ENCODE peak calls at places on chromosomes 1 and 21, in six cellular contexts. One of them, this sample, is unnamed.

GRCh38 chr1:112514901-112515300 is 6.1 kb downstream of the WNT2B start:
- DNase-seq in K562: no peak
- DNase-seq in H1: no peak
- DNase-seq in endothelial cell of umbilical vein: no peak
- DNase-seq in HepG2: no peak
- DNase-seq in WTC11: no peak
- DNase-seq in this sample: no peak

GRCh38 chr1:108609483-108610066 is 49.7 kb downstream of the EEIG2 start:
- DNase-seq in endothelial cell of umbilical vein: no peak
- DNase-seq in H1: no peak
- DNase-seq in WTC11: no peak
- DNase-seq in K562: no peak
- DNase-seq in HepG2: no peak
- DNase-seq in this sample: no peak

GRCh38 chr1:31413405-31414005 is 492 bp downstream of the SERINC2 start:
- DNase-seq in HepG2: no peak
- DNase-seq in H1: no peak
- DNase-seq in K562: peak; percentile 63
- DNase-seq in WTC11: peak; percentile 55
- DNase-seq in endothelial cell of umbilical vein: peak; percentile 44
- DNase-seq in this sample: peak; percentile 25

GRCh38 chr1:226121049-226121586 is 58.6 kb downstream of the H3-3A start:
- DNase-seq in WTC11: no peak
- DNase-seq in HepG2: no peak
- DNase-seq in K562: no peak
- DNase-seq in endothelial cell of umbilical vein: no peak
- DNase-seq in H1: no peak
- DNase-seq in this sample: no peak

GRCh38 chr1:150621497-150622113 is 7.8 kb downstream of the ENSA start:
- DNase-seq in H1: no peak
- DNase-seq in WTC11: peak; percentile 37
- DNase-seq in K562: peak; percentile 31
- DNase-seq in HepG2: peak; percentile 48
- DNase-seq in endothelial cell of umbilical vein: peak; percentile 73
- DNase-seq in this sample: peak; percentile 64

GRCh38 chr1:24966724-24967346 is 36.8 kb upstream of the RUNX3 start:
- DNase-seq in K562: peak; percentile 57
- DNase-seq in H1: no peak
- DNase-seq in endothelial cell of umbilical vein: no peak
- DNase-seq in HepG2: no peak
- DNase-seq in WTC11: no peak
- DNase-seq in this sample: peak; percentile 53

GRCh38 chr1:145788580-145788979 is 35.3 kb downstream of the RNF115 start:
- DNase-seq in H1: no peak
- DNase-seq in endothelial cell of umbilical vein: no peak
- DNase-seq in K562: no peak
- DNase-seq in HepG2: no peak
- DNase-seq in WTC11: no peak
- DNase-seq in this sample: no peak

GRCh38 chr1:194517567-194517966 is 1331.2 kb upstream of the B3GALT2 start:
- DNase-seq in HepG2: no peak
- DNase-seq in H1: no peak
- DNase-seq in WTC11: no peak
- DNase-seq in endothelial cell of umbilical vein: no peak
- DNase-seq in K562: no peak
- DNase-seq in this sample: no peak

GRCh38 chr1:166166400-166166699 is 451 bp downstream of the FAM78B start:
- DNase-seq in H1: no peak
- DNase-seq in endothelial cell of umbilical vein: no peak
- DNase-seq in HepG2: no peak
- DNase-seq in K562: no peak
- DNase-seq in WTC11: no peak
- DNase-seq in this sample: no peak

GRCh38 chr21:43645414-43645891 is 13.8 kb downstream of the HSF2BP start:
- DNase-seq in H1: no peak
- DNase-seq in endothelial cell of umbilical vein: peak; percentile 84
- DNase-seq in HepG2: peak; percentile 58
- DNase-seq in WTC11: peak; percentile 23
- DNase-seq in K562: no peak
- DNase-seq in this sample: peak; percentile 53

GRCh38 chr21:34668803-34669148 is at the start of gene CLIC6:
- DNase-seq in WTC11: peak; percentile 63
- DNase-seq in K562: no peak
- DNase-seq in HepG2: no peak
- DNase-seq in endothelial cell of umbilical vein: no peak
- DNase-seq in H1: no peak
- DNase-seq in this sample: no peak

GRCh38 chr1:173867753-173868265 is at the start of gene GAS5:
- DNase-seq in endothelial cell of umbilical vein: peak; percentile 99
- DNase-seq in HepG2: peak; percentile 99
- DNase-seq in K562: peak; percentile 91
- DNase-seq in H1: peak; percentile 100
- DNase-seq in WTC11: peak; percentile 100
- DNase-seq in this sample: peak; percentile 89

GRCh38 chr1:20710450-20711284 is 7.1 kb downstream of the KIF17 start:
- DNase-seq in endothelial cell of umbilical vein: no peak
- DNase-seq in HepG2: no peak
- DNase-seq in K562: no peak
- DNase-seq in H1: no peak
- DNase-seq in WTC11: no peak
- DNase-seq in this sample: no peak

GRCh38 chr1:205355054-205355453 is 1.7 kb downstream of the KLHDC8A start:
- DNase-seq in H1: no peak
- DNase-seq in endothelial cell of umbilical vein: no peak
- DNase-seq in WTC11: no peak
- DNase-seq in HepG2: no peak
- DNase-seq in K562: no peak
- DNase-seq in this sample: peak; percentile 51

GRCh38 chr1:226569879-226570547 is 21.4 kb downstream of the STUM start:
- DNase-seq in endothelial cell of umbilical vein: no peak
- DNase-seq in WTC11: peak; percentile 77
- DNase-seq in K562: peak; percentile 80
- DNase-seq in HepG2: peak; percentile 16
- DNase-seq in H1: no peak
- DNase-seq in this sample: peak; percentile 31

GRCh38 chr1:78004719-78005346 is at the start of gene DNAJB4:
- DNase-seq in WTC11: no peak
- DNase-seq in HepG2: peak; percentile 95
- DNase-seq in H1: no peak
- DNase-seq in K562: peak; percentile 66
- DNase-seq in endothelial cell of umbilical vein: peak; percentile 98
- DNase-seq in this sample: peak; percentile 95

GRCh38 chr1:236748471-236748870 is 46.6 kb upstream of the MTR start:
- DNase-seq in HepG2: no peak
- DNase-seq in WTC11: no peak
- DNase-seq in K562: no peak
- DNase-seq in H1: no peak
- DNase-seq in endothelial cell of umbilical vein: no peak
- DNase-seq in this sample: peak; percentile 29

GRCh38 chr1:37989381-37989930 is 366 bp downstream of the SF3A3 start:
- DNase-seq in K562: peak; percentile 72
- DNase-seq in endothelial cell of umbilical vein: no peak
- DNase-seq in HepG2: no peak
- DNase-seq in H1: no peak
- DNase-seq in WTC11: no peak
- DNase-seq in this sample: no peak

GRCh38 chr1:9595156-9595967 is 6.7 kb downstream of the TMEM201 start:
- DNase-seq in WTC11: no peak
- DNase-seq in endothelial cell of umbilical vein: no peak
- DNase-seq in H1: no peak
- DNase-seq in HepG2: no peak
- DNase-seq in K562: no peak
- DNase-seq in this sample: no peak

GRCh38 chr1:22618056-22618455 is 18.4 kb upstream of the C1QA start:
- DNase-seq in WTC11: no peak
- DNase-seq in H1: no peak
- DNase-seq in HepG2: no peak
- DNase-seq in endothelial cell of umbilical vein: no peak
- DNase-seq in K562: no peak
- DNase-seq in this sample: no peak

GRCh38 chr1:201896951-201897391 is 8.3 kb downstream of the SHISA4 start:
- DNase-seq in HepG2: no peak
- DNase-seq in endothelial cell of umbilical vein: no peak
- DNase-seq in K562: no peak
- DNase-seq in H1: no peak
- DNase-seq in WTC11: no peak
- DNase-seq in this sample: peak; percentile 48

GRCh38 chr21:46492851-46493250 is 34.2 kb downstream of the DIP2A start:
- DNase-seq in K562: no peak
- DNase-seq in WTC11: no peak
- DNase-seq in H1: no peak
- DNase-seq in HepG2: no peak
- DNase-seq in endothelial cell of umbilical vein: no peak
- DNase-seq in this sample: no peak
- TF ChIP-seq JUN in K562: no peak
- TF ChIP-seq JUN in WTC11: no peak
- TF ChIP-seq JUN in H1: no peak
- TF ChIP-seq JUN in HepG2: no peak
- TF ChIP-seq JUN in endothelial cell of umbilical vein: no peak
- TF ChIP-seq JUN in this sample: no peak

GRCh38 chr1:30253807-30254440 is 469.5 kb downstream of the MATN1 start:
- DNase-seq in WTC11: peak; percentile 33
- DNase-seq in K562: no peak
- DNase-seq in endothelial cell of umbilical vein: no peak
- DNase-seq in HepG2: no peak
- DNase-seq in H1: no peak
- DNase-seq in this sample: no peak

GRCh38 chr1:30250338-30251022 is 472.9 kb downstream of the MATN1 start:
- DNase-seq in endothelial cell of umbilical vein: no peak
- DNase-seq in WTC11: no peak
- DNase-seq in K562: no peak
- DNase-seq in H1: no peak
- DNase-seq in HepG2: no peak
- DNase-seq in this sample: no peak

GRCh38 chr1:30255111-30255510 is 468.3 kb downstream of the MATN1 start:
- DNase-seq in endothelial cell of umbilical vein: no peak
- DNase-seq in K562: no peak
- DNase-seq in H1: no peak
- DNase-seq in HepG2: no peak
- DNase-seq in WTC11: no peak
- DNase-seq in this sample: no peak

GRCh38 chr1:30251451-30251850 is 471.9 kb downstream of the MATN1 start:
- DNase-seq in K562: no peak
- DNase-seq in WTC11: no peak
- DNase-seq in H1: no peak
- DNase-seq in HepG2: no peak
- DNase-seq in endothelial cell of umbilical vein: no peak
- DNase-seq in this sample: no peak

DNA sequence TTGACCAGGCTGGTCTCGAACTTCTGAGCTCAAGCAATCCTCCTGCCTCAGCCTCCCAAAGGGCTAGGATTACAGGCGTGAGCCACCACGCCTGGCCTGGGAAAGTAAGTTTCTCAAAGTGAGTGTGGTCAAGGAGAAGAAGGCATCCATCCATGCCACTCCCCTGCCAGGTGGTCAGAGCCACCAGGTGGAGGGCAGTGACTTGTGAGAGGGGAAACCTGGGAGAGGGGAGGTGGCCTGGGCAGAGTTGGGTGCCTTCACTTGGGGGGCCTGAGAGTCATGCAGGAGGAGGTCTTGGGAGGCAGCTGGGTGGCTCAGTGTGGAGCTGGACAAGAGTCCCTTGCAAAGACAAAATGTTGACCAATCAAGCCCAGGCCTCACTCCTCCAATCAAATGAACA is 470.0 kb downstream of the MATN1 start:
- DNase-seq in endothelial cell of umbilical vein: no peak
- DNase-seq in H1: no peak
- DNase-seq in K562: no peak
- DNase-seq in HepG2: no peak
- DNase-seq in WTC11: no peak
- DNase-seq in this sample: no peak
- TF ChIP-seq JUN in endothelial cell of umbilical vein: no peak
- TF ChIP-seq JUN in H1: no peak
- TF ChIP-seq JUN in K562: no peak
- TF ChIP-seq JUN in HepG2: no peak
- TF ChIP-seq JUN in WTC11: no peak
- TF ChIP-seq JUN in this sample: no peak

GRCh38 chr1:158328424-158328823 is 2.9 kb downstream of the CD1B start:
- DNase-seq in H1: no peak
- DNase-seq in HepG2: no peak
- DNase-seq in endothelial cell of umbilical vein: no peak
- DNase-seq in WTC11: no peak
- DNase-seq in K562: no peak
- DNase-seq in this sample: no peak

GRCh38 chr1:158329300-158329699 is 2.0 kb downstream of the CD1B start:
- DNase-seq in endothelial cell of umbilical vein: no peak
- DNase-seq in K562: no peak
- DNase-seq in H1: no peak
- DNase-seq in HepG2: no peak
- DNase-seq in WTC11: no peak
- DNase-seq in this sample: no peak

GRCh38 chr1:158331431-158331830 is at the start of gene CD1B:
- DNase-seq in H1: no peak
- DNase-seq in K562: no peak
- DNase-seq in HepG2: no peak
- DNase-seq in WTC11: no peak
- DNase-seq in endothelial cell of umbilical vein: no peak
- DNase-seq in this sample: no peak

GRCh38 chr1:158330390-158330789 is 941 bp downstream of the CD1B start:
- DNase-seq in H1: no peak
- DNase-seq in K562: no peak
- DNase-seq in HepG2: no peak
- DNase-seq in WTC11: no peak
- DNase-seq in endothelial cell of umbilical vein: no peak
- DNase-seq in this sample: no peak

GRCh38 chr1:158329807-158330206 is 1.5 kb downstream of the CD1B start:
- DNase-seq in WTC11: peak; percentile 19
- DNase-seq in K562: no peak
- DNase-seq in H1: no peak
- DNase-seq in endothelial cell of umbilical vein: no peak
- DNase-seq in HepG2: no peak
- DNase-seq in this sample: peak; percentile 4
- TF ChIP-seq JUN in WTC11: no peak
- TF ChIP-seq JUN in K562: no peak
- TF ChIP-seq JUN in H1: no peak
- TF ChIP-seq JUN in endothelial cell of umbilical vein: no peak
- TF ChIP-seq JUN in HepG2: no peak
- TF ChIP-seq JUN in this sample: no peak

GRCh38 chr1:214216031-214216430 is 64.9 kb upstream of the SMYD2 start:
- DNase-seq in WTC11: no peak
- DNase-seq in K562: no peak
- DNase-seq in HepG2: no peak
- DNase-seq in endothelial cell of umbilical vein: no peak
- DNase-seq in H1: no peak
- DNase-seq in this sample: no peak

GRCh38 chr1:214216779-214217178 is 64.2 kb upstream of the SMYD2 start:
- DNase-seq in endothelial cell of umbilical vein: no peak
- DNase-seq in K562: no peak
- DNase-seq in HepG2: peak; percentile 16
- DNase-seq in WTC11: no peak
- DNase-seq in H1: no peak
- DNase-seq in this sample: peak; percentile 35

GRCh38 chr1:214215583-214215982 is 65.4 kb upstream of the SMYD2 start:
- DNase-seq in H1: no peak
- DNase-seq in K562: no peak
- DNase-seq in WTC11: no peak
- DNase-seq in endothelial cell of umbilical vein: no peak
- DNase-seq in HepG2: no peak
- DNase-seq in this sample: no peak

GRCh38 chr1:214214851-214215250 is 66.1 kb upstream of the SMYD2 start:
- DNase-seq in HepG2: no peak
- DNase-seq in endothelial cell of umbilical vein: no peak
- DNase-seq in WTC11: no peak
- DNase-seq in K562: no peak
- DNase-seq in H1: no peak
- DNase-seq in this sample: no peak

GRCh38 chr1:214213136-214213535 is 67.8 kb upstream of the SMYD2 start:
- DNase-seq in endothelial cell of umbilical vein: no peak
- DNase-seq in WTC11: no peak
- DNase-seq in HepG2: no peak
- DNase-seq in H1: no peak
- DNase-seq in K562: no peak
- DNase-seq in this sample: peak; percentile 84
- TF ChIP-seq JUN in endothelial cell of umbilical vein: no peak
- TF ChIP-seq JUN in WTC11: no peak
- TF ChIP-seq JUN in HepG2: no peak
- TF ChIP-seq JUN in H1: no peak
- TF ChIP-seq JUN in K562: no peak
- TF ChIP-seq JUN in this sample: peak; percentile 38

This sample was measured in A549.